ENCODE peak calls at places on chromosomes 4 and X, in ten cellular contexts. I is M059J; U is ureter; L is Calu3; J is mucosa of descending colon; A is activated T-helper 1 cell treated with anti-CD3 and anti-CD28 coated beads, Interleukin-2, amount 50 U/mL, for 16 hours; M is T-helper 17 cell; K is stimulated activated naive CD8-positive, alpha-beta T cell treated with anti-CD3 and anti-CD28 coated beads, Interleukin-15, Interleukin-2, amounts not matched to agents 100 U/mL and 50 U/mL, for 24 hours; Z is head of caudate nucleus; T is EH. N is an unnamed sample.

GRCh38 chr4:125072269-125072668 is 242.5 kb upstream of the FAT4 start:
- DNase-seq in M (no peak), A (no peak), L (no peak), I (no peak), K (no peak), Z (no peak), U (no peak), J (no peak), T (no peak), N (no peak)

GRCh38 chr4:91837608-91838029 is 466.1 kb upstream of the GRID2 start:
- DNase-seq in A (no peak), T (no peak), M (no peak), K (no peak), L (no peak), Z (no peak), U (no peak), I (peak; percentile 4), J (no peak), N (peak; percentile 11)

GRCh38 chrX:46574337-46574940 is 874 bp downstream of the CHST7 start:
- DNase-seq in L (peak; percentile 44), T (peak; percentile 28), K (peak; percentile 18), Z (no peak), I (peak; percentile 36), M (peak; percentile 17), A (peak; percentile 8), J (no peak), U (no peak), N (no peak)

GRCh38 chr4:110371016-110371795 is 104.7 kb upstream of the ENPEP start:
- DNase-seq in J (no peak), U (no peak), K (no peak), M (no peak), A (no peak), T (no peak), Z (no peak), I (peak; percentile 6), L (no peak), N (no peak)

GRCh38 chr4:37889849-37890500 is 909 bp upstream of the TBC1D1 start:
- DNase-seq in M (no peak), Z (peak; percentile 65), T (peak; percentile 9), K (no peak), J (peak; percentile 41), I (peak; percentile 15), L (no peak), A (no peak), U (peak; percentile 58), N (no peak)

GRCh38 chrX:16005899-16006298 is 117.5 kb upstream of the GRPR start:
- DNase-seq in L (no peak), Z (no peak), I (no peak), K (no peak), M (no peak), A (no peak), J (no peak), U (no peak), T (peak; percentile 16), N (peak; percentile 10)

GRCh38 chr4:106194801-106195200 is 121.2 kb downstream of the TBCK start:
- DNase-seq in I (no peak), A (no peak), J (no peak), L (no peak), U (no peak), M (no peak), K (no peak), T (no peak), Z (no peak), N (no peak)

GRCh38 chr4:98642991-98643426 is 15.4 kb downstream of the TSPAN5 start:
- DNase-seq in Z (no peak), T (peak; percentile 63), I (peak; percentile 64), M (no peak), J (no peak), U (no peak), L (peak; percentile 24), A (no peak), K (no peak), N (no peak)

GRCh38 chr4:110335399-110335798 is 137.0 kb upstream of the ELOVL6 start:
- DNase-seq in I (no peak), J (no peak), Z (no peak), T (no peak), A (no peak), M (no peak), U (no peak), L (no peak), K (no peak), N (no peak)

GRCh38 chr4:186839122-186840037 is 115.7 kb upstream of the FAT1 start:
- DNase-seq in T (peak; percentile 88), A (no peak), Z (no peak), K (no peak), M (no peak), L (peak; percentile 54), J (peak; percentile 40), I (peak; percentile 64), U (no peak), N (no peak)